ENCODE peak calls at places on chromosome 12, in seven cellular contexts. B, K, P, X, Y, U and Q are unnamed samples.

GRCh38 chr12:24861751-24862575 is 86.9 kb downstream of the BCAT1 start:
- DNase-seq in B (no peak), K (no peak), P (no peak), X (peak; percentile 56), Y (no peak), U (peak; percentile 59), Q (no peak)

GRCh38 chr12:48510111-48510510 is 15.3 kb upstream of the OR8S1 start:
- DNase-seq in B (no peak), K (no peak), P (no peak), X (no peak), Y (no peak), U (no peak), Q (no peak)

GRCh38 chr12:53781218-53781801 is 29.5 kb upstream of the CISTR start:
- DNase-seq in B (no peak), K (peak; percentile 30), P (no peak), X (no peak), Y (no peak), U (no peak), Q (no peak)

GRCh38 chr12:23949212-23950010 is at the start of gene SOX5:
- DNase-seq in B (peak; percentile 11), K (peak; percentile 63), P (no peak), X (peak; percentile 69), Y (peak; percentile 18), U (peak; percentile 58), Q (no peak)

GRCh38 chr12:54560374-54560858 is 11.0 kb downstream of the PDE1B start:
- DNase-seq in B (peak; percentile 96), K (peak; percentile 97), P (peak; percentile 77), X (peak; percentile 90), Y (peak; percentile 93), U (peak; percentile 72), Q (no peak)

GRCh38 chr12:96104566-96104965 is 69.2 kb upstream of the LTA4H start:
- DNase-seq in B (no peak), K (no peak), P (no peak), X (no peak), Y (no peak), U (no peak), Q (no peak)

GRCh38 chr12:32039341-32039740 is 67.3 kb upstream of the BICD1 start:
- DNase-seq in B (no peak), K (no peak), P (no peak), X (peak; percentile 86), Y (peak; percentile 86), U (peak; percentile 65), Q (no peak)

GRCh38 chr12:130668286-130669204 is 47.6 kb downstream of the RIMBP2 start:
- DNase-seq in B (no peak), K (no peak), P (no peak), X (no peak), Y (no peak), U (no peak), Q (no peak)

GRCh38 chr12:128474916-128475315 is 207.9 kb downstream of the TMEM132C start:
- DNase-seq in B (no peak), K (no peak), P (no peak), X (no peak), Y (no peak), U (no peak), Q (no peak)

GRCh38 chr12:65123435-65124063 is 2.4 kb upstream of the WIF1 start:
- DNase-seq in B (no peak), K (peak; percentile 67), P (no peak), X (peak; percentile 59), Y (no peak), U (peak; percentile 53), Q (no peak)

GRCh38 chr12:123843912-123844748 is 82.0 kb downstream of the DNAH10 start:
- DNase-seq in B (no peak), K (no peak), P (no peak), X (no peak), Y (no peak), U (no peak), Q (no peak)

GRCh38 chr12:6430124-6430989 is 14.4 kb upstream of the CD27 start:
- DNase-seq in B (peak; percentile 87), K (no peak), P (no peak), X (peak; percentile 100), Y (peak; percentile 97), U (peak; percentile 100), Q (no peak)

GRCh38 chr12:132641811-132642650 is 23.5 kb downstream of the P2RX2 start:
- DNase-seq in B (no peak), K (no peak), P (no peak), X (no peak), Y (no peak), U (no peak), Q (no peak)

DNA sequence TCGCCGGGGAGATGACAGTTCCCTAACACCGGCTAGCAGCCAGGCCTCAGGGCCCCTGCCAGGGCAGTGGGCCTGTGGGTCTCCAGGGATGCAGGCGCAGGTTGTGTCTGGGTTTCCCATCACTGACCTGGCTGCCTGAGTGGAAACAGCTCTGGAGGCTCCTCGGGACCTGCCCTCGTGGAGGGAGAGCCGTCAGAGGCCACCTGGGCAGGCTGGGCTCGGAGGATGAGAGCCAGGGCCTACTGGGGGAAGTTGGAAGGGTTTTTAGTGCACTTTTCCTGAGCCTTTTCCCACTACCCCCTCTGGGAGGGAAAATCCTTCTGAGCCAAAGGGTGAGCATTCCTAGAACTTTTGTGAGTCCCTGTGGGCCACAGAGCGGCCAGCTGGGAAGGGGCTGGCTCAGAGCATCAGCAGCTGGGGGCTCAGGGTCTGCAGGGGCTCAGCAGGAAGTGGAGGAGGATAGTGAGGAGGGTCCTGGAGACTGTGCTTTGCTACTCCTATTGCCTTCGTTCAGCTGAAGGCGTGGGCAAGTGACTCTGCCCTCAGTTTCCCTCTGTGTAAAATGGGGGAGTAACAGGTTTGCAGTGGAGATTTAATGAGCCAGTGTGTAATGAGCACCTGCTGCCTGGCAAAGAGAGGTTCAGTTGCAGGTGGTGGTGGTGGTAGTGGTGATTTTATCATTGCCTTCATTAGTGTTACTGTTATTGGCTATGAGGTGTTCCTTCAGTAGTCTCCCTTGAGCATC is 1.8 kb downstream of the SH2B3 start:
- DNase-seq in B (no peak), K (no peak), P (no peak), X (no peak), Y (no peak), U (no peak), Q (no peak)
- TF ChIP-seq CTCF in B (no peak), K (no peak), P (no peak), X (no peak), Y (no peak), U (no peak), Q (no peak)

GRCh38 chr12:127150479-127150878 is 1116.5 kb upstream of the TMEM132C start:
- DNase-seq in B (no peak), K (no peak), P (no peak), X (no peak), Y (no peak), U (no peak), Q (no peak)
- TF ChIP-seq CTCF in B (no peak), K (no peak), P (no peak), X (no peak), Y (no peak), U (no peak), Q (no peak)

GRCh38 chr12:43884683-43885410 is 49.0 kb downstream of the TMEM117 start:
- DNase-seq in B (peak; percentile 69), K (no peak), P (no peak), X (no peak), Y (no peak), U (no peak), Q (no peak)

GRCh38 chr12:43880547-43880946 is 44.7 kb downstream of the TMEM117 start:
- DNase-seq in B (no peak), K (no peak), P (no peak), X (no peak), Y (no peak), U (no peak), Q (no peak)

GRCh38 chr12:43883311-43883710 is 47.4 kb downstream of the TMEM117 start:
- DNase-seq in B (no peak), K (no peak), P (no peak), X (no peak), Y (no peak), U (no peak), Q (no peak)

GRCh38 chr12:43883748-43884147 is 47.9 kb downstream of the TMEM117 start:
- DNase-seq in B (no peak), K (no peak), P (no peak), X (no peak), Y (no peak), U (no peak), Q (no peak)

GRCh38 chr12:43882578-43883178 is 46.8 kb downstream of the TMEM117 start:
- DNase-seq in B (peak; percentile 43), K (peak; percentile 79), P (peak; percentile 11), X (peak; percentile 77), Y (no peak), U (peak; percentile 80), Q (no peak)
- TF ChIP-seq CTCF in B (peak; percentile 77), K (peak; percentile 97), P (peak; percentile 86), X (peak; percentile 89), Y (peak; percentile 53), U (peak; percentile 95), Q (peak; percentile 97)

GRCh38 chr12:121810833-121811433 is 7.1 kb downstream of the SETD1B start:
- DNase-seq in B (no peak), K (no peak), P (no peak), X (no peak), Y (no peak), U (peak; percentile 21), Q (no peak)

GRCh38 chr12:121812921-121813896 is 9.4 kb downstream of the SETD1B start:
- DNase-seq in B (peak; percentile 21), K (no peak), P (no peak), X (peak; percentile 34), Y (no peak), U (peak; percentile 39), Q (no peak)

GRCh38 chr12:121811434-121812319 is 7.9 kb downstream of the SETD1B start:
- DNase-seq in B (peak; percentile 70), K (peak; percentile 92), P (peak; percentile 52), X (peak; percentile 83), Y (peak; percentile 69), U (peak; percentile 68), Q (peak; percentile 78)

GRCh38 chr12:121813951-121814350 is 10.1 kb downstream of the SETD1B start:
- DNase-seq in B (no peak), K (no peak), P (no peak), X (no peak), Y (no peak), U (no peak), Q (no peak)

DNA sequence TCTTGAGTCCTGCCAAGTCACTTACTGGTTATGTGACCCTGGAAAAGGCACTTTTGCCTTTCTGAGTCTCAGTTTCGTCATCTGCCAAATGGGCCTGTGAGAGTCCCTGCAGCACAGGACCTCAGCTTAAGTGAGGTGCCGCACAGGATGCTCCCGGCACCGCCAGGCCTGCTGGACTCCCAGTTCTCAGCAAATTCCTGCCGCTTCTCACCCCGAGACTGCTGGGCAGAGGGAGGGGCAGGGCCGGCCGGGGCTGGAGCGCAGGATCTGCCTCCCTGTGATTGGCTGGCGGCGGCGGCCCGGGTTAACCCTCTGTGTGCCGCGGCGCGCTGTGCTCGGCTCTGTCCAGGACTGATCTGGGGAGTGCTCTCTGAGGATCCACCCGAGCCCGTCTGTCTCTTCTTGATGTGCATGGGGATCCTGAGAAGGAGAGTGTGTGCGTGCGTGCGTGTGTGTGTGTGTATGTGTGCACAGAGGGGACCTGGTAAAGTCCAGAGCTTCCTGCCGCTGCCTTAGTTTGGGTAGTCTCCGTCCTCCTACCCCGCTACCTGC is 8.6 kb downstream of the SETD1B start:
- DNase-seq in B (peak; percentile 27), K (peak; percentile 89), P (no peak), X (peak; percentile 82), Y (peak; percentile 58), U (peak; percentile 68), Q (peak; percentile 95)
- TF ChIP-seq CTCF in B (peak; percentile 51), K (peak; percentile 22), P (peak; percentile 58), X (no peak), Y (peak; percentile 27), U (no peak), Q (no peak)